ENCODE peak calls at places on chromosomes 4 and X, in ten cellular contexts. One of them, this sample, is unnamed.

GRCh38 chr4:183960021-183960420 is 54.9 kb downstream of the STOX2 start:
- DNase-seq in NB4: peak
- DNase-seq in MCF 10A: peak
- DNase-seq in breast epithelium: peak
- DNase-seq in brain microvascular endothelial cell: peak
- DNase-seq in HL-60: no peak
- DNase-seq in body of pancreas: peak
- DNase-seq in BE2C: peak
- DNase-seq in mucosa of descending colon: peak
- DNase-seq in HFF-Myc: peak
- DNase-seq in this sample: no peak

GRCh38 chr4:85055558-85055957 is 89.1 kb upstream of the WDFY3 start:
- DNase-seq in brain microvascular endothelial cell: no peak
- DNase-seq in body of pancreas: no peak
- DNase-seq in BE2C: no peak
- DNase-seq in breast epithelium: no peak
- DNase-seq in NB4: no peak
- DNase-seq in mucosa of descending colon: no peak
- DNase-seq in HFF-Myc: no peak
- DNase-seq in HL-60: no peak
- DNase-seq in MCF 10A: no peak
- DNase-seq in this sample: no peak

GRCh38 chr4:99300934-99301333 is 10.1 kb upstream of the ADH1A start:
- DNase-seq in breast epithelium: peak
- DNase-seq in HL-60: no peak
- DNase-seq in brain microvascular endothelial cell: peak
- DNase-seq in mucosa of descending colon: peak
- DNase-seq in NB4: no peak
- DNase-seq in body of pancreas: peak
- DNase-seq in MCF 10A: peak
- DNase-seq in BE2C: no peak
- DNase-seq in HFF-Myc: peak
- DNase-seq in this sample: no peak

GRCh38 chrX:37420179-37420578 is 71.0 kb downstream of the PRRG1 start:
- DNase-seq in MCF 10A: peak
- DNase-seq in NB4: no peak
- DNase-seq in brain microvascular endothelial cell: no peak
- DNase-seq in mucosa of descending colon: no peak
- DNase-seq in BE2C: no peak
- DNase-seq in HFF-Myc: no peak
- DNase-seq in breast epithelium: no peak
- DNase-seq in HL-60: no peak
- DNase-seq in body of pancreas: no peak
- DNase-seq in this sample: no peak

GRCh38 chrX:135010921-135011320 is 11.4 kb downstream of the RTL8B start:
- DNase-seq in MCF 10A: no peak
- DNase-seq in HL-60: no peak
- DNase-seq in body of pancreas: no peak
- DNase-seq in HFF-Myc: no peak
- DNase-seq in breast epithelium: no peak
- DNase-seq in mucosa of descending colon: no peak
- DNase-seq in brain microvascular endothelial cell: no peak
- DNase-seq in BE2C: no peak
- DNase-seq in NB4: no peak
- DNase-seq in this sample: no peak

GRCh38 chr4:25485104-25485503 is 108.0 kb downstream of the ANAPC4 start:
- DNase-seq in NB4: peak
- DNase-seq in HL-60: no peak
- DNase-seq in MCF 10A: no peak
- DNase-seq in HFF-Myc: no peak
- DNase-seq in mucosa of descending colon: no peak
- DNase-seq in body of pancreas: no peak
- DNase-seq in brain microvascular endothelial cell: no peak
- DNase-seq in breast epithelium: no peak
- DNase-seq in BE2C: no peak
- DNase-seq in this sample: no peak

GRCh38 chr4:73707918-73708577 is 32.3 kb upstream of the CXCL8 start:
- DNase-seq in BE2C: no peak
- DNase-seq in MCF 10A: peak
- DNase-seq in brain microvascular endothelial cell: peak
- DNase-seq in breast epithelium: no peak
- DNase-seq in HL-60: peak
- DNase-seq in HFF-Myc: peak
- DNase-seq in body of pancreas: peak
- DNase-seq in NB4: peak
- DNase-seq in mucosa of descending colon: peak
- DNase-seq in this sample: no peak

GRCh38 chrX:22969416-22969815 is 30.3 kb upstream of the DDX53 start:
- DNase-seq in mucosa of descending colon: no peak
- DNase-seq in HL-60: no peak
- DNase-seq in brain microvascular endothelial cell: peak
- DNase-seq in HFF-Myc: no peak
- DNase-seq in breast epithelium: no peak
- DNase-seq in MCF 10A: no peak
- DNase-seq in body of pancreas: no peak
- DNase-seq in BE2C: no peak
- DNase-seq in NB4: no peak
- DNase-seq in this sample: peak

GRCh38 chrX:12971282-12972003 is 3.5 kb upstream of the TMSB4X start:
- DNase-seq in body of pancreas: peak
- DNase-seq in BE2C: no peak
- DNase-seq in HFF-Myc: no peak
- DNase-seq in breast epithelium: no peak
- DNase-seq in NB4: no peak
- DNase-seq in MCF 10A: no peak
- DNase-seq in mucosa of descending colon: peak
- DNase-seq in brain microvascular endothelial cell: no peak
- DNase-seq in HL-60: no peak
- DNase-seq in this sample: no peak

GRCh38 chr4:925771-926500 is 6.2 kb downstream of the GAK start:
- DNase-seq in BE2C: no peak
- DNase-seq in HL-60: no peak
- DNase-seq in NB4: no peak
- DNase-seq in mucosa of descending colon: no peak
- DNase-seq in body of pancreas: no peak
- DNase-seq in MCF 10A: no peak
- DNase-seq in brain microvascular endothelial cell: no peak
- DNase-seq in HFF-Myc: no peak
- DNase-seq in breast epithelium: no peak
- DNase-seq in this sample: no peak

GRCh38 chr4:110381784-110382183 is 94.2 kb upstream of the ENPEP start:
- DNase-seq in brain microvascular endothelial cell: no peak
- DNase-seq in BE2C: no peak
- DNase-seq in body of pancreas: no peak
- DNase-seq in MCF 10A: no peak
- DNase-seq in breast epithelium: no peak
- DNase-seq in HFF-Myc: no peak
- DNase-seq in mucosa of descending colon: no peak
- DNase-seq in HL-60: no peak
- DNase-seq in NB4: no peak
- DNase-seq in this sample: no peak

GRCh38 chr4:34720563-34720962 is 1523.8 kb downstream of the ARAP2 start:
- DNase-seq in mucosa of descending colon: no peak
- DNase-seq in HFF-Myc: peak
- DNase-seq in MCF 10A: peak
- DNase-seq in breast epithelium: no peak
- DNase-seq in NB4: peak
- DNase-seq in BE2C: no peak
- DNase-seq in HL-60: no peak
- DNase-seq in brain microvascular endothelial cell: no peak
- DNase-seq in body of pancreas: no peak
- DNase-seq in this sample: peak

GRCh38 chr4:6893449-6894085 is 16.1 kb upstream of the TBC1D14 start:
- DNase-seq in breast epithelium: no peak
- DNase-seq in MCF 10A: no peak
- DNase-seq in NB4: peak
- DNase-seq in brain microvascular endothelial cell: peak
- DNase-seq in HFF-Myc: no peak
- DNase-seq in mucosa of descending colon: peak
- DNase-seq in body of pancreas: no peak
- DNase-seq in BE2C: no peak
- DNase-seq in HL-60: no peak
- DNase-seq in this sample: no peak

GRCh38 chr4:188821500-188821899 is 682.3 kb downstream of the TRIML1 start:
- DNase-seq in MCF 10A: no peak
- DNase-seq in BE2C: no peak
- DNase-seq in body of pancreas: no peak
- DNase-seq in breast epithelium: no peak
- DNase-seq in brain microvascular endothelial cell: no peak
- DNase-seq in NB4: no peak
- DNase-seq in HFF-Myc: no peak
- DNase-seq in HL-60: no peak
- DNase-seq in mucosa of descending colon: no peak
- DNase-seq in this sample: no peak
- TF ChIP-seq CTCF in MCF 10A: no peak
- TF ChIP-seq CTCF in BE2C: no peak
- TF ChIP-seq CTCF in body of pancreas: no peak
- TF ChIP-seq CTCF in breast epithelium: no peak
- TF ChIP-seq CTCF in brain microvascular endothelial cell: no peak
- TF ChIP-seq CTCF in NB4: no peak
- TF ChIP-seq CTCF in HFF-Myc: no peak
- TF ChIP-seq CTCF in HL-60: no peak
- TF ChIP-seq CTCF in mucosa of descending colon: no peak
- TF ChIP-seq CTCF in this sample: no peak

DNA sequence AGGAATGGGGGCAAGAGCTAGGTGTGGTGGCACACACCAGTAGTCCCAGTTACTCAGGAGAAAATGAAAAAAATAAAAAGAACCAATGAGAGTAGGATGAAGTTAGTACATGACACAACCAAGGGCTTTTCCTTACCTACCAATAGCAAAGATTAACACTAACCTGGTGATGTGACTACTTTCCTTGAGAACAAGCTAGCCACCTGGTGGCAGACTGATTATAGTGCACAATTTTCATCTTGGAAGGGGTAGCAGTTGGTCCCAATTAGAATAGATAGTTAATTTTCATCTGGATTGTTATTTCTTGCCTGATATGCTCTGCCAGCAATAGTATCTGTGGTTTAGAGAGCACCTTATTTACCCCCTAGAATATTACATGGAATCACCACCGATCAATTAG is 1216.8 kb upstream of the PABPC4L start:
- DNase-seq in breast epithelium: no peak
- DNase-seq in HFF-Myc: no peak
- DNase-seq in brain microvascular endothelial cell: peak
- DNase-seq in body of pancreas: no peak
- DNase-seq in HL-60: no peak
- DNase-seq in NB4: peak
- DNase-seq in mucosa of descending colon: no peak
- DNase-seq in MCF 10A: peak
- DNase-seq in BE2C: peak
- DNase-seq in this sample: peak
- TF ChIP-seq CTCF in breast epithelium: no peak
- TF ChIP-seq CTCF in HFF-Myc: peak
- TF ChIP-seq CTCF in brain microvascular endothelial cell: peak
- TF ChIP-seq CTCF in body of pancreas: no peak
- TF ChIP-seq CTCF in HL-60: peak
- TF ChIP-seq CTCF in NB4: peak
- TF ChIP-seq CTCF in mucosa of descending colon: no peak
- TF ChIP-seq CTCF in MCF 10A: peak
- TF ChIP-seq CTCF in BE2C: peak
- TF ChIP-seq CTCF in this sample: peak

DNA sequence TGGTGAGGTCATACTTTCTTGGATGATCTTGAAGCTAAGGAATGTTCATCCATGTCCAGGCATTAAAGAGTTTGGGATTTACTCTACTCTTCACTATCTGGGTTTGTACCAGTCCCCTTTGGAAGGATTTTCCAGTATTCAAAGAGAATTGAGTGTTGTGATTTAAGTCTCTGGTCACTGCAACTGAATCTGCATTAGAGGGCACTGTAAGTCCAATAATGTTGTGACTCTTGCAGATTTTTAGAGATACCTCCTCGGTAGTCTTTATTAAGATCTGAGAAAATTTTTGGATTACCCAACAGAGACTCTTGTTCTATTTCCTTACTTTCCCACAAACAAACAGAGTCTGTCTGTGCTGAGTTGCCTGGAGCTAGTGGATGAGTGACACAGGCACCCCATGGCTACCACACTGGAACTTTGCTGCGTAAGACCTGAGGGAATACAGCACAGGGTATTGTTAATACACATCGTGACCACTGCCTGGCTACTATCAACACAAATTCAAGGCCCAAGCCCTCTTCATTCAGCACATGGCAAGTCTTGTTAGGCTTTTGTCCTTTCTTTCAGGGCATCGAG is 357.1 kb upstream of the KLHL4 start:
- DNase-seq in HFF-Myc: no peak
- DNase-seq in mucosa of descending colon: no peak
- DNase-seq in HL-60: no peak
- DNase-seq in NB4: no peak
- DNase-seq in breast epithelium: no peak
- DNase-seq in body of pancreas: no peak
- DNase-seq in brain microvascular endothelial cell: no peak
- DNase-seq in MCF 10A: no peak
- DNase-seq in BE2C: no peak
- DNase-seq in this sample: no peak
- TF ChIP-seq CTCF in HFF-Myc: no peak
- TF ChIP-seq CTCF in mucosa of descending colon: no peak
- TF ChIP-seq CTCF in HL-60: no peak
- TF ChIP-seq CTCF in NB4: no peak
- TF ChIP-seq CTCF in breast epithelium: no peak
- TF ChIP-seq CTCF in body of pancreas: no peak
- TF ChIP-seq CTCF in brain microvascular endothelial cell: no peak
- TF ChIP-seq CTCF in MCF 10A: no peak
- TF ChIP-seq CTCF in BE2C: no peak
- TF ChIP-seq CTCF in this sample: no peak

GRCh38 chr4:47701286-47701685 is 136.6 kb downstream of the CORIN start:
- DNase-seq in mucosa of descending colon: no peak
- DNase-seq in brain microvascular endothelial cell: no peak
- DNase-seq in breast epithelium: no peak
- DNase-seq in MCF 10A: no peak
- DNase-seq in HFF-Myc: no peak
- DNase-seq in HL-60: no peak
- DNase-seq in body of pancreas: no peak
- DNase-seq in BE2C: no peak
- DNase-seq in NB4: no peak
- DNase-seq in this sample: no peak

GRCh38 chr4:47703964-47704363 is 133.9 kb downstream of the CORIN start:
- DNase-seq in NB4: no peak
- DNase-seq in breast epithelium: no peak
- DNase-seq in MCF 10A: no peak
- DNase-seq in mucosa of descending colon: no peak
- DNase-seq in BE2C: no peak
- DNase-seq in brain microvascular endothelial cell: no peak
- DNase-seq in body of pancreas: no peak
- DNase-seq in HFF-Myc: no peak
- DNase-seq in HL-60: no peak
- DNase-seq in this sample: no peak

GRCh38 chr4:47705326-47705981 is 132.4 kb downstream of the CORIN start:
- DNase-seq in mucosa of descending colon: no peak
- DNase-seq in body of pancreas: no peak
- DNase-seq in BE2C: no peak
- DNase-seq in breast epithelium: no peak
- DNase-seq in HL-60: peak
- DNase-seq in MCF 10A: peak
- DNase-seq in NB4: peak
- DNase-seq in brain microvascular endothelial cell: no peak
- DNase-seq in HFF-Myc: no peak
- DNase-seq in this sample: peak

GRCh38 chr4:47703008-47703407 is 134.9 kb downstream of the CORIN start:
- DNase-seq in HL-60: no peak
- DNase-seq in brain microvascular endothelial cell: no peak
- DNase-seq in MCF 10A: no peak
- DNase-seq in breast epithelium: no peak
- DNase-seq in NB4: no peak
- DNase-seq in mucosa of descending colon: no peak
- DNase-seq in HFF-Myc: no peak
- DNase-seq in body of pancreas: no peak
- DNase-seq in BE2C: no peak
- DNase-seq in this sample: no peak

GRCh38 chr4:47704693-47705325 is 133.1 kb downstream of the CORIN start:
- DNase-seq in HFF-Myc: no peak
- DNase-seq in breast epithelium: no peak
- DNase-seq in body of pancreas: peak
- DNase-seq in NB4: peak
- DNase-seq in MCF 10A: peak
- DNase-seq in brain microvascular endothelial cell: peak
- DNase-seq in HL-60: no peak
- DNase-seq in mucosa of descending colon: peak
- DNase-seq in BE2C: peak
- DNase-seq in this sample: peak
- TF ChIP-seq CTCF in HFF-Myc: peak
- TF ChIP-seq CTCF in breast epithelium: no peak
- TF ChIP-seq CTCF in body of pancreas: no peak
- TF ChIP-seq CTCF in NB4: peak
- TF ChIP-seq CTCF in MCF 10A: peak
- TF ChIP-seq CTCF in brain microvascular endothelial cell: peak
- TF ChIP-seq CTCF in HL-60: peak
- TF ChIP-seq CTCF in mucosa of descending colon: no peak
- TF ChIP-seq CTCF in BE2C: peak
- TF ChIP-seq CTCF in this sample: peak